ENCODE peak calls at places on chromosome 19, in nine cellular contexts. One of them, this sample, is unnamed.

GRCh38 chr19:35392742-35393350 is 22.0 kb downstream of the GPR42 start:
- DNase-seq in left lobe of liver: peak
- DNase-seq in activated T-helper 1 cell treated with anti-CD3 and anti-CD28 coated beads, Interleukin-12 subunit alpha, Interleukin-12 subunit beta, Interleukin-2, Interleukin-4 antibody, amounts not matched to agents 30 ng/mL and 10 ng/mL and 1 ng/mL, durations not matched to agents 14 hours and 24 hours and 36 hours: no peak
- DNase-seq in astrocyte of the spinal cord: no peak
- DNase-seq in foreskin fibroblast: no peak
- DNase-seq in activated gamma-delta T cell: no peak
- DNase-seq in tibial nerve: no peak
- DNase-seq in stimulated activated CD4-positive, alpha-beta T cell treated with anti-CD3 and anti-CD28 coated beads, Interleukin-12 subunit alpha, Interleukin-12 subunit beta, amount 100 ng/mL, for 4 hours: no peak
- DNase-seq in HT1080: no peak
- DNase-seq in this sample: no peak

GRCh38 chr19:11949201-11949600 is 15.6 kb upstream of the ZNF763 start:
- DNase-seq in left lobe of liver: no peak
- DNase-seq in activated T-helper 1 cell treated with anti-CD3 and anti-CD28 coated beads, Interleukin-12 subunit alpha, Interleukin-12 subunit beta, Interleukin-2, Interleukin-4 antibody, amounts not matched to agents 30 ng/mL and 10 ng/mL and 1 ng/mL, durations not matched to agents 14 hours and 24 hours and 36 hours: no peak
- DNase-seq in foreskin fibroblast: peak
- DNase-seq in tibial nerve: no peak
- DNase-seq in HT1080: no peak
- DNase-seq in stimulated activated CD4-positive, alpha-beta T cell treated with anti-CD3 and anti-CD28 coated beads, Interleukin-12 subunit alpha, Interleukin-12 subunit beta, amount 100 ng/mL, for 4 hours: no peak
- DNase-seq in astrocyte of the spinal cord: no peak
- DNase-seq in activated gamma-delta T cell: no peak
- DNase-seq in this sample: no peak

GRCh38 chr19:55632463-55632834 is 8.1 kb upstream of the ZNF784 start:
- DNase-seq in left lobe of liver: peak
- DNase-seq in foreskin fibroblast: peak
- DNase-seq in astrocyte of the spinal cord: peak
- DNase-seq in stimulated activated CD4-positive, alpha-beta T cell treated with anti-CD3 and anti-CD28 coated beads, Interleukin-12 subunit alpha, Interleukin-12 subunit beta, amount 100 ng/mL, for 4 hours: peak
- DNase-seq in activated gamma-delta T cell: no peak
- DNase-seq in HT1080: peak
- DNase-seq in activated T-helper 1 cell treated with anti-CD3 and anti-CD28 coated beads, Interleukin-12 subunit alpha, Interleukin-12 subunit beta, Interleukin-2, Interleukin-4 antibody, amounts not matched to agents 30 ng/mL and 10 ng/mL and 1 ng/mL, durations not matched to agents 14 hours and 24 hours and 36 hours: peak
- DNase-seq in tibial nerve: peak
- DNase-seq in this sample: peak

GRCh38 chr19:7658219-7658686 is 10.6 kb upstream of the RETN start:
- DNase-seq in tibial nerve: no peak
- DNase-seq in left lobe of liver: no peak
- DNase-seq in foreskin fibroblast: no peak
- DNase-seq in activated T-helper 1 cell treated with anti-CD3 and anti-CD28 coated beads, Interleukin-12 subunit alpha, Interleukin-12 subunit beta, Interleukin-2, Interleukin-4 antibody, amounts not matched to agents 30 ng/mL and 10 ng/mL and 1 ng/mL, durations not matched to agents 14 hours and 24 hours and 36 hours: peak
- DNase-seq in HT1080: no peak
- DNase-seq in stimulated activated CD4-positive, alpha-beta T cell treated with anti-CD3 and anti-CD28 coated beads, Interleukin-12 subunit alpha, Interleukin-12 subunit beta, amount 100 ng/mL, for 4 hours: no peak
- DNase-seq in activated gamma-delta T cell: no peak
- DNase-seq in astrocyte of the spinal cord: no peak
- DNase-seq in this sample: no peak

GRCh38 chr19:4597278-4597974 is 37.9 kb upstream of the SEMA6B start:
- DNase-seq in left lobe of liver: no peak
- DNase-seq in tibial nerve: no peak
- DNase-seq in foreskin fibroblast: no peak
- DNase-seq in HT1080: no peak
- DNase-seq in astrocyte of the spinal cord: no peak
- DNase-seq in activated T-helper 1 cell treated with anti-CD3 and anti-CD28 coated beads, Interleukin-12 subunit alpha, Interleukin-12 subunit beta, Interleukin-2, Interleukin-4 antibody, amounts not matched to agents 30 ng/mL and 10 ng/mL and 1 ng/mL, durations not matched to agents 14 hours and 24 hours and 36 hours: no peak
- DNase-seq in activated gamma-delta T cell: no peak
- DNase-seq in stimulated activated CD4-positive, alpha-beta T cell treated with anti-CD3 and anti-CD28 coated beads, Interleukin-12 subunit alpha, Interleukin-12 subunit beta, amount 100 ng/mL, for 4 hours: no peak
- DNase-seq in this sample: no peak

GRCh38 chr19:40621966-40622772 is 21.0 kb downstream of the LTBP4 start:
- DNase-seq in foreskin fibroblast: no peak
- DNase-seq in HT1080: no peak
- DNase-seq in astrocyte of the spinal cord: no peak
- DNase-seq in activated T-helper 1 cell treated with anti-CD3 and anti-CD28 coated beads, Interleukin-12 subunit alpha, Interleukin-12 subunit beta, Interleukin-2, Interleukin-4 antibody, amounts not matched to agents 30 ng/mL and 10 ng/mL and 1 ng/mL, durations not matched to agents 14 hours and 24 hours and 36 hours: no peak
- DNase-seq in tibial nerve: no peak
- DNase-seq in stimulated activated CD4-positive, alpha-beta T cell treated with anti-CD3 and anti-CD28 coated beads, Interleukin-12 subunit alpha, Interleukin-12 subunit beta, amount 100 ng/mL, for 4 hours: no peak
- DNase-seq in left lobe of liver: no peak
- DNase-seq in activated gamma-delta T cell: no peak
- DNase-seq in this sample: no peak

GRCh38 chr19:5826531-5827341 is 12.8 kb downstream of the FUT6 start:
- DNase-seq in left lobe of liver: peak
- DNase-seq in stimulated activated CD4-positive, alpha-beta T cell treated with anti-CD3 and anti-CD28 coated beads, Interleukin-12 subunit alpha, Interleukin-12 subunit beta, amount 100 ng/mL, for 4 hours: no peak
- DNase-seq in activated T-helper 1 cell treated with anti-CD3 and anti-CD28 coated beads, Interleukin-12 subunit alpha, Interleukin-12 subunit beta, Interleukin-2, Interleukin-4 antibody, amounts not matched to agents 30 ng/mL and 10 ng/mL and 1 ng/mL, durations not matched to agents 14 hours and 24 hours and 36 hours: no peak
- DNase-seq in HT1080: no peak
- DNase-seq in tibial nerve: no peak
- DNase-seq in foreskin fibroblast: peak
- DNase-seq in activated gamma-delta T cell: no peak
- DNase-seq in astrocyte of the spinal cord: no peak
- DNase-seq in this sample: no peak

GRCh38 chr19:7450243-7451223 is 38.3 kb downstream of the PEX11G start:
- DNase-seq in activated gamma-delta T cell: no peak
- DNase-seq in tibial nerve: no peak
- DNase-seq in activated T-helper 1 cell treated with anti-CD3 and anti-CD28 coated beads, Interleukin-12 subunit alpha, Interleukin-12 subunit beta, Interleukin-2, Interleukin-4 antibody, amounts not matched to agents 30 ng/mL and 10 ng/mL and 1 ng/mL, durations not matched to agents 14 hours and 24 hours and 36 hours: no peak
- DNase-seq in HT1080: peak
- DNase-seq in stimulated activated CD4-positive, alpha-beta T cell treated with anti-CD3 and anti-CD28 coated beads, Interleukin-12 subunit alpha, Interleukin-12 subunit beta, amount 100 ng/mL, for 4 hours: no peak
- DNase-seq in foreskin fibroblast: peak
- DNase-seq in left lobe of liver: no peak
- DNase-seq in astrocyte of the spinal cord: peak
- DNase-seq in this sample: no peak

GRCh38 chr19:48861313-48861712 is 7.1 kb downstream of the PLEKHA4 start:
- DNase-seq in activated gamma-delta T cell: no peak
- DNase-seq in foreskin fibroblast: no peak
- DNase-seq in stimulated activated CD4-positive, alpha-beta T cell treated with anti-CD3 and anti-CD28 coated beads, Interleukin-12 subunit alpha, Interleukin-12 subunit beta, amount 100 ng/mL, for 4 hours: no peak
- DNase-seq in tibial nerve: no peak
- DNase-seq in activated T-helper 1 cell treated with anti-CD3 and anti-CD28 coated beads, Interleukin-12 subunit alpha, Interleukin-12 subunit beta, Interleukin-2, Interleukin-4 antibody, amounts not matched to agents 30 ng/mL and 10 ng/mL and 1 ng/mL, durations not matched to agents 14 hours and 24 hours and 36 hours: no peak
- DNase-seq in HT1080: no peak
- DNase-seq in astrocyte of the spinal cord: no peak
- DNase-seq in left lobe of liver: no peak
- DNase-seq in this sample: no peak

GRCh38 chr19:4069331-4069959 is 2.7 kb upstream of the ZBTB7A start:
- DNase-seq in astrocyte of the spinal cord: no peak
- DNase-seq in activated gamma-delta T cell: no peak
- DNase-seq in HT1080: no peak
- DNase-seq in stimulated activated CD4-positive, alpha-beta T cell treated with anti-CD3 and anti-CD28 coated beads, Interleukin-12 subunit alpha, Interleukin-12 subunit beta, amount 100 ng/mL, for 4 hours: no peak
- DNase-seq in tibial nerve: no peak
- DNase-seq in activated T-helper 1 cell treated with anti-CD3 and anti-CD28 coated beads, Interleukin-12 subunit alpha, Interleukin-12 subunit beta, Interleukin-2, Interleukin-4 antibody, amounts not matched to agents 30 ng/mL and 10 ng/mL and 1 ng/mL, durations not matched to agents 14 hours and 24 hours and 36 hours: peak
- DNase-seq in foreskin fibroblast: no peak
- DNase-seq in left lobe of liver: peak
- DNase-seq in this sample: no peak

GRCh38 chr19:18566953-18567352 is 4.7 kb upstream of the UBA52 start:
- DNase-seq in activated T-helper 1 cell treated with anti-CD3 and anti-CD28 coated beads, Interleukin-12 subunit alpha, Interleukin-12 subunit beta, Interleukin-2, Interleukin-4 antibody, amounts not matched to agents 30 ng/mL and 10 ng/mL and 1 ng/mL, durations not matched to agents 14 hours and 24 hours and 36 hours: no peak
- DNase-seq in HT1080: no peak
- DNase-seq in tibial nerve: no peak
- DNase-seq in left lobe of liver: no peak
- DNase-seq in stimulated activated CD4-positive, alpha-beta T cell treated with anti-CD3 and anti-CD28 coated beads, Interleukin-12 subunit alpha, Interleukin-12 subunit beta, amount 100 ng/mL, for 4 hours: no peak
- DNase-seq in astrocyte of the spinal cord: no peak
- DNase-seq in foreskin fibroblast: no peak
- DNase-seq in activated gamma-delta T cell: no peak
- DNase-seq in this sample: no peak

GRCh38 chr19:318509-318774 is 26.2 kb downstream of the MIER2 start:
- DNase-seq in astrocyte of the spinal cord: no peak
- DNase-seq in tibial nerve: no peak
- DNase-seq in activated gamma-delta T cell: no peak
- DNase-seq in activated T-helper 1 cell treated with anti-CD3 and anti-CD28 coated beads, Interleukin-12 subunit alpha, Interleukin-12 subunit beta, Interleukin-2, Interleukin-4 antibody, amounts not matched to agents 30 ng/mL and 10 ng/mL and 1 ng/mL, durations not matched to agents 14 hours and 24 hours and 36 hours: no peak
- DNase-seq in foreskin fibroblast: no peak
- DNase-seq in stimulated activated CD4-positive, alpha-beta T cell treated with anti-CD3 and anti-CD28 coated beads, Interleukin-12 subunit alpha, Interleukin-12 subunit beta, amount 100 ng/mL, for 4 hours: no peak
- DNase-seq in HT1080: no peak
- DNase-seq in left lobe of liver: no peak
- DNase-seq in this sample: no peak

GRCh38 chr19:4513248-4513647 is 5.0 kb downstream of the PLIN4 start:
- DNase-seq in stimulated activated CD4-positive, alpha-beta T cell treated with anti-CD3 and anti-CD28 coated beads, Interleukin-12 subunit alpha, Interleukin-12 subunit beta, amount 100 ng/mL, for 4 hours: no peak
- DNase-seq in left lobe of liver: no peak
- DNase-seq in tibial nerve: no peak
- DNase-seq in activated T-helper 1 cell treated with anti-CD3 and anti-CD28 coated beads, Interleukin-12 subunit alpha, Interleukin-12 subunit beta, Interleukin-2, Interleukin-4 antibody, amounts not matched to agents 30 ng/mL and 10 ng/mL and 1 ng/mL, durations not matched to agents 14 hours and 24 hours and 36 hours: no peak
- DNase-seq in activated gamma-delta T cell: no peak
- DNase-seq in foreskin fibroblast: no peak
- DNase-seq in astrocyte of the spinal cord: no peak
- DNase-seq in HT1080: no peak
- DNase-seq in this sample: no peak

GRCh38 chr19:5145521-5146511 is 176.9 kb downstream of the KDM4B start:
- DNase-seq in left lobe of liver: no peak
- DNase-seq in HT1080: no peak
- DNase-seq in astrocyte of the spinal cord: no peak
- DNase-seq in foreskin fibroblast: no peak
- DNase-seq in tibial nerve: no peak
- DNase-seq in activated gamma-delta T cell: no peak
- DNase-seq in stimulated activated CD4-positive, alpha-beta T cell treated with anti-CD3 and anti-CD28 coated beads, Interleukin-12 subunit alpha, Interleukin-12 subunit beta, amount 100 ng/mL, for 4 hours: no peak
- DNase-seq in activated T-helper 1 cell treated with anti-CD3 and anti-CD28 coated beads, Interleukin-12 subunit alpha, Interleukin-12 subunit beta, Interleukin-2, Interleukin-4 antibody, amounts not matched to agents 30 ng/mL and 10 ng/mL and 1 ng/mL, durations not matched to agents 14 hours and 24 hours and 36 hours: no peak
- DNase-seq in this sample: no peak

GRCh38 chr19:18340237-18340989 is at the start of gene PGPEP1:
- DNase-seq in activated gamma-delta T cell: peak
- DNase-seq in HT1080: peak
- DNase-seq in foreskin fibroblast: peak
- DNase-seq in activated T-helper 1 cell treated with anti-CD3 and anti-CD28 coated beads, Interleukin-12 subunit alpha, Interleukin-12 subunit beta, Interleukin-2, Interleukin-4 antibody, amounts not matched to agents 30 ng/mL and 10 ng/mL and 1 ng/mL, durations not matched to agents 14 hours and 24 hours and 36 hours: peak
- DNase-seq in tibial nerve: peak
- DNase-seq in astrocyte of the spinal cord: peak
- DNase-seq in left lobe of liver: peak
- DNase-seq in stimulated activated CD4-positive, alpha-beta T cell treated with anti-CD3 and anti-CD28 coated beads, Interleukin-12 subunit alpha, Interleukin-12 subunit beta, amount 100 ng/mL, for 4 hours: peak
- DNase-seq in this sample: peak

GRCh38 chr19:989381-990081 is 5.4 kb downstream of the WDR18 start:
- DNase-seq in foreskin fibroblast: no peak
- DNase-seq in activated T-helper 1 cell treated with anti-CD3 and anti-CD28 coated beads, Interleukin-12 subunit alpha, Interleukin-12 subunit beta, Interleukin-2, Interleukin-4 antibody, amounts not matched to agents 30 ng/mL and 10 ng/mL and 1 ng/mL, durations not matched to agents 14 hours and 24 hours and 36 hours: no peak
- DNase-seq in left lobe of liver: no peak
- DNase-seq in HT1080: no peak
- DNase-seq in activated gamma-delta T cell: no peak
- DNase-seq in stimulated activated CD4-positive, alpha-beta T cell treated with anti-CD3 and anti-CD28 coated beads, Interleukin-12 subunit alpha, Interleukin-12 subunit beta, amount 100 ng/mL, for 4 hours: no peak
- DNase-seq in tibial nerve: no peak
- DNase-seq in astrocyte of the spinal cord: no peak
- DNase-seq in this sample: no peak

GRCh38 chr19:10669246-10669645 is 15.1 kb downstream of the ILF3 start:
- DNase-seq in tibial nerve: no peak
- DNase-seq in HT1080: no peak
- DNase-seq in stimulated activated CD4-positive, alpha-beta T cell treated with anti-CD3 and anti-CD28 coated beads, Interleukin-12 subunit alpha, Interleukin-12 subunit beta, amount 100 ng/mL, for 4 hours: no peak
- DNase-seq in activated T-helper 1 cell treated with anti-CD3 and anti-CD28 coated beads, Interleukin-12 subunit alpha, Interleukin-12 subunit beta, Interleukin-2, Interleukin-4 antibody, amounts not matched to agents 30 ng/mL and 10 ng/mL and 1 ng/mL, durations not matched to agents 14 hours and 24 hours and 36 hours: no peak
- DNase-seq in astrocyte of the spinal cord: no peak
- DNase-seq in foreskin fibroblast: no peak
- DNase-seq in left lobe of liver: no peak
- DNase-seq in activated gamma-delta T cell: no peak
- DNase-seq in this sample: no peak

GRCh38 chr19:16111160-16111908 is at the start of gene RAB8A:
- DNase-seq in stimulated activated CD4-positive, alpha-beta T cell treated with anti-CD3 and anti-CD28 coated beads, Interleukin-12 subunit alpha, Interleukin-12 subunit beta, amount 100 ng/mL, for 4 hours: peak
- DNase-seq in astrocyte of the spinal cord: peak
- DNase-seq in left lobe of liver: peak
- DNase-seq in HT1080: peak
- DNase-seq in activated T-helper 1 cell treated with anti-CD3 and anti-CD28 coated beads, Interleukin-12 subunit alpha, Interleukin-12 subunit beta, Interleukin-2, Interleukin-4 antibody, amounts not matched to agents 30 ng/mL and 10 ng/mL and 1 ng/mL, durations not matched to agents 14 hours and 24 hours and 36 hours: peak
- DNase-seq in activated gamma-delta T cell: peak
- DNase-seq in foreskin fibroblast: peak
- DNase-seq in tibial nerve: peak
- DNase-seq in this sample: peak

GRCh38 chr19:3521104-3521445 is 15.0 kb downstream of the FZR1 start:
- DNase-seq in astrocyte of the spinal cord: no peak
- DNase-seq in HT1080: no peak
- DNase-seq in activated gamma-delta T cell: no peak
- DNase-seq in stimulated activated CD4-positive, alpha-beta T cell treated with anti-CD3 and anti-CD28 coated beads, Interleukin-12 subunit alpha, Interleukin-12 subunit beta, amount 100 ng/mL, for 4 hours: no peak
- DNase-seq in activated T-helper 1 cell treated with anti-CD3 and anti-CD28 coated beads, Interleukin-12 subunit alpha, Interleukin-12 subunit beta, Interleukin-2, Interleukin-4 antibody, amounts not matched to agents 30 ng/mL and 10 ng/mL and 1 ng/mL, durations not matched to agents 14 hours and 24 hours and 36 hours: no peak
- DNase-seq in foreskin fibroblast: no peak
- DNase-seq in tibial nerve: no peak
- DNase-seq in left lobe of liver: no peak
- DNase-seq in this sample: no peak

GRCh38 chr19:6580313-6580712 is 10.6 kb downstream of the CD70 start:
- DNase-seq in HT1080: peak
- DNase-seq in stimulated activated CD4-positive, alpha-beta T cell treated with anti-CD3 and anti-CD28 coated beads, Interleukin-12 subunit alpha, Interleukin-12 subunit beta, amount 100 ng/mL, for 4 hours: no peak
- DNase-seq in left lobe of liver: no peak
- DNase-seq in activated gamma-delta T cell: no peak
- DNase-seq in tibial nerve: no peak
- DNase-seq in astrocyte of the spinal cord: peak
- DNase-seq in foreskin fibroblast: no peak
- DNase-seq in activated T-helper 1 cell treated with anti-CD3 and anti-CD28 coated beads, Interleukin-12 subunit alpha, Interleukin-12 subunit beta, Interleukin-2, Interleukin-4 antibody, amounts not matched to agents 30 ng/mL and 10 ng/mL and 1 ng/mL, durations not matched to agents 14 hours and 24 hours and 36 hours: no peak
- DNase-seq in this sample: no peak

GRCh38 chr19:8576273-8576993 is 809 bp downstream of the MYO1F start:
- DNase-seq in foreskin fibroblast: no peak
- DNase-seq in tibial nerve: no peak
- DNase-seq in stimulated activated CD4-positive, alpha-beta T cell treated with anti-CD3 and anti-CD28 coated beads, Interleukin-12 subunit alpha, Interleukin-12 subunit beta, amount 100 ng/mL, for 4 hours: no peak
- DNase-seq in activated gamma-delta T cell: no peak
- DNase-seq in left lobe of liver: no peak
- DNase-seq in HT1080: no peak
- DNase-seq in astrocyte of the spinal cord: no peak
- DNase-seq in activated T-helper 1 cell treated with anti-CD3 and anti-CD28 coated beads, Interleukin-12 subunit alpha, Interleukin-12 subunit beta, Interleukin-2, Interleukin-4 antibody, amounts not matched to agents 30 ng/mL and 10 ng/mL and 1 ng/mL, durations not matched to agents 14 hours and 24 hours and 36 hours: no peak
- DNase-seq in this sample: no peak

This sample was measured in uterus.